ENCODE peak calls at places on chromosomes 2 and 18, in five cellular contexts. C is sigmoid colon, O is astrocyte, N is neuronal stem cell, T is lung. Y is an unnamed sample. For H3K27me3 and H3K9me3, the result is how much of the 10 kb centered on the place peaks cover.

GRCh38 chr18:44841769-44842587 is 161.3 kb downstream of the SETBP1 start:
- DNase-seq in C (no peak), O (no peak), N (no peak), T (no peak), Y (no peak)

GRCh38 chr2:226622484-226622883 is 177.1 kb downstream of the IRS1 start:
- DNase-seq in C (no peak), O (no peak), N (no peak), T (no peak), Y (no peak)

GRCh38 chr2:20516646-20517341 is 69.9 kb downstream of the RHOB start:
- DNase-seq in C (peak), O (peak), N (no peak), T (peak), Y (no peak)

GRCh38 chr18:55552498-55553189 is 35.3 kb downstream of the TCF4 start:
- DNase-seq in C (no peak), O (peak), N (no peak), T (no peak), Y (no peak)

GRCh38 chr2:158598856-158599517 is 142.2 kb downstream of the PKP4 start:
- DNase-seq in C (no peak), O (no peak), N (no peak), T (no peak), Y (no peak)

GRCh38 chr18:37258131-37258530 is 307.5 kb downstream of the CELF4 start:
- DNase-seq in C (no peak), O (no peak), N (no peak), T (no peak), Y (no peak)

GRCh38 chr18:55893948-55894347 is 306.0 kb upstream of the TCF4 start:
- DNase-seq in C (no peak), O (no peak), N (no peak), T (no peak), Y (no peak)

GRCh38 chr2:238523158-238524110 is 96.7 kb downstream of the ASB1 start:
- DNase-seq in C (peak), O (peak), N (peak), T (no peak), Y (no peak)

GRCh38 chr2:28399946-28400345 is 7.3 kb downstream of the FOSL2 start:
- DNase-seq in C (no peak), O (no peak), N (no peak), T (no peak), Y (no peak)

GRCh38 chr2:20484810-20485611 is 38.1 kb downstream of the RHOB start:
- DNase-seq in C (peak), O (no peak), N (no peak), T (no peak), Y (no peak)

GRCh38 chr2:4533806-4534205 is 830.4 kb downstream of the DCDC2C start:
- DNase-seq in C (no peak), O (no peak), N (no peak), T (no peak), Y (no peak)

GRCh38 chr2:228522276-228522675 is 340.8 kb upstream of the SPHKAP start:
- DNase-seq in C (no peak), O (no peak), N (no peak), T (no peak), Y (no peak)

GRCh38 chr2:47551800-47552525 is 149.0 kb downstream of the MSH2 start:
- DNase-seq in C (peak), O (no peak), N (no peak), T (no peak), Y (no peak)

DNA sequence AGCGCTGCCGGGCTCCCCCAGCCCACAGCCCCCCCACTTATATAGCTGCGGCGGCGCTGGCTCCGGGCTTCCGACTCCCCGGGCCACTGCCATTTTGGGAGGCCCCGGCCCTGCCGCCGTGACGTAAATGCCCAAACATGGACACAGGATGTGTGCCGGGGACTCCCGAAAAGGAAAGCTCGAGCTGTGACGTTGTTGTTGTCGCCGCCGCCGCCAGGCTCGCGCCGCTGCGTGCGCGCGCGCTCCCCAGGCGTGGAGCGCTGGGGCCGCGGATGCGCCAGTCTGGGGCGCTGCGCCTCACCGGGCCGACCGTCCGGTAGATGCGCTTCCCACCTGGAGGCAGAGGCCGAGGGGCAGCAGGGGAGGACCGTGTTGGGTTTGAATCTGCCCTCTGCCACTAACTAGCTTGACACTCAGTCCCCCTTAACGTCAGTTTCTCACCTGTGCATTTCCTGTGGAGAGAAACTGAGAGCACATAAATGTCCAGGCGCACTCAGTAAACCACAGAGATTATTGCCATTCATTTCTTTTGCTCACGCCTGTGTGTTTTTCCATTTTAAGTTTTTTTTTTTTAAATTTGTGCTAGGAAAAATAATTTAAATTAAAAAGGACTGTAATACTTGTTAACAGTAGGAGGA is at the start of gene EGR4:
- DNase-seq in C (peak), O (peak), N (no peak), T (peak), Y (peak)
- H3K27me3 ChIP-seq in C (half or more), O (half or more), N (half or more), T (under half), Y (under half)

GRCh38 chr2:234691226-234691600 is 194.3 kb upstream of the ARL4C start:
- DNase-seq in C (no peak), O (no peak), N (no peak), T (no peak), Y (no peak)

GRCh38 chr2:234690569-234691225 is 193.8 kb upstream of the ARL4C start:
- DNase-seq in C (no peak), O (peak), N (no peak), T (no peak), Y (no peak)

GRCh38 chr2:234695981-234696380 is 199.1 kb upstream of the ARL4C start:
- DNase-seq in C (no peak), O (no peak), N (no peak), T (no peak), Y (no peak)

GRCh38 chr2:234691968-234692955 is 195.4 kb upstream of the ARL4C start:
- DNase-seq in C (no peak), O (no peak), N (no peak), T (no peak), Y (no peak)

DNA sequence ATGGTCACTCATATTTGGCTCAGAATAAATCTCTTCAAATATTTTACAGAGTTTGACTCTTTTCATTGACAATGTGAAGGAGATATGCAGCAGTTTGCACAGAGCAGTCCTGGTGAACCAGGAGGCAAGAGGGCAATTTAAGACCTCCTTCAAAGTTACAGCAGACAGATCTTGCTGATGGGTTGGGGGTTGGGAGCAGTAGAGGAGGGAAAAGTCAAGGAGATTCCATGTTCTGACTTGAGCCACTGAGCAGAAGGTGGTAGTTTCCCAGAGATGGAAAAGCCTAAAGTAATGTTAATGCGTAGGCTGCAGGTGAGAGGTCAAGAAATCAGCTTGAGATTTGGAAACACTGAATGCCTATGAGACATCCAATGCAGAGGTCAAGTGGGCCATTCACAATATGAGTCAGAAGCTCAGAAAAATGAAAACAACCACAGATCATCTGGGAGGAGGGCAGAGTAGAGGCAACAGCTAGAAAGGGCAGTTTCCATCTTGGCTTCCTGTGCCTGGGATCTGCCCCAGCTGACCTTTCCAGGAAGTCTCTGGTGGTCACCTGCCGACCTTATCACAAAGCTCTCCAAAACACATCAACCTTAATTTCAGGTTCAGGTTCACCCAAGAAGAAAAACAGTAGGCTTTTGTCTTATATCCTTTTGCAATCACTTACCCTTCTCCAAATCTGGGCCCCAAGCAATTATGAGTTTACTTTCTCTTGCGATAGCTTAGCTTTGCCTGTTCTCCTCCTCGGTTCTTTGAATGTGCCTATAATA is 197.5 kb upstream of the ARL4C start:
- DNase-seq in C (no peak), O (peak), N (no peak), T (no peak), Y (no peak)
- H3K9me3 ChIP-seq in C (under half), O (under half), N (under half), T (under half), Y (under half)

GRCh38 chr2:120310136-120310535 is 35.8 kb upstream of the INHBB start:
- DNase-seq in C (no peak), O (no peak), N (no peak), T (no peak), Y (no peak)
- H3K27me3 ChIP-seq in C (under half), O (under half), N (under half), T (under half), Y (under half)

DNA sequence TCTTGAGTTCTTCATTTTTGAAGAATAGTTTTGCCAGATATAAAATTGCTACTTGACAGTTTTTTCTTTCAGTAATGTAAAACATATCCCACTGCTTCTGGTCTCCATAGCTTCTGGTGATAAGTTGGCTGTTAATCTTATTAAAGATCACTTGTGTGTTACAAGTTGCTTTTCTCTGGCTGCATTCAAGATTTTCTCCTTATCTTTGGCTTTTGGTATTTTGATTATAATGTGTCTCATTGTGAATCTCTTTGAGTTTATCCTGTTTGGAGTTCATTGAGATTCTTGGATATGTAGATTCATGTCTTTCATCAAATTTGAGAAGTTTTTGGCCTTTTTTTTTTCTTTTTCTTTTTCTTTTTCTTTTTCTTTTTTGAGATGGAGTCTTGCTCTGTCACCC is 20.2 kb upstream of the ADNP2 start:
- DNase-seq in C (no peak), O (no peak), N (no peak), T (no peak), Y (no peak)
- H3K9me3 ChIP-seq in C (under half), O (under half), N (under half), T (under half), Y (under half)

DNA sequence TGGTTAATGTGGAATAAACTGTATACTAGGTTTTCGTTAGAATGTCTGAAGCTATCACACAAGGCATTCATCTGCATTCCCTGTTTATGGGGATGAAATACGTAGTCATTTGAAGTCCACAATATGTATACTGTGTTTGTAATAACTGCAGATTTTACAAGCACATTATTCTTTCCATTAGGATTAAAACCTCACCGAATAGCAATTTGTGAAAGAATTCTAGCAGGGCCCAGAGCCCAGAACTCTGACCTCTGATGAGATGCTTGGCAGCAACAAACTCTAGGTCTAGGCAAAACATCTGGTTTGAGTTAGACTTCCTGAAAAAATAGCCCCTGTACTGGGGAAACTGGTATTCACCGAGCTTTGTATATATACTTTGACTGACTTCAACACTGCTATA is 158.2 kb downstream of the SRBD1 start:
- DNase-seq in C (peak), O (peak), N (no peak), T (no peak), Y (no peak)
- H3K27me3 ChIP-seq in C (under half), O (under half), N (under half), T (under half), Y (under half)

GRCh38 chr18:78622251-78622953 is 357.2 kb upstream of the SALL3 start:
- DNase-seq in C (peak), O (no peak), N (no peak), T (no peak), Y (no peak)

GRCh38 chr18:78623142-78623541 is 356.5 kb upstream of the SALL3 start:
- DNase-seq in C (peak), O (no peak), N (no peak), T (peak), Y (no peak)

GRCh38 chr18:78619854-78620253 is 359.8 kb upstream of the SALL3 start:
- DNase-seq in C (no peak), O (no peak), N (no peak), T (no peak), Y (no peak)

GRCh38 chr18:78620326-78620725 is 359.3 kb upstream of the SALL3 start:
- DNase-seq in C (peak), O (no peak), N (no peak), T (no peak), Y (no peak)

DNA sequence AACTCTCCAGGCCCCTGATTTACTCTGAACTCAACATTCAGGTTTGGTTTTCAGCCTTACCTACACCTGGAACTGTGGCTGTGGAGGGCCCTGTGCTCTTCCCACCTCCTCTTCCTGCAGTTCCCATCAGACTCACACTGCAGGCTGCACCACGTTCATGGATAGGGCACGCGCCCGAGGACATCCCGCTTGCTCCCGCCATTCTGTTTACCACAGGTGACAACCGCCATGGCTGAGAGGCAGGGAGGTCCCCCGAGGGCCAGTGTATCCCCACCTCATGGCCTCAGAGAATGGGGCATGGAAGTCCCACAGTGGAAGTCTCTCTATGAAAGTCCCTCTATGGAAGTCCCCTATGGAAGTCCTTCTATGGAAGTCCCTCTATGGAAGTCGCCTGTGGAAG is 358.5 kb upstream of the SALL3 start:
- DNase-seq in C (no peak), O (no peak), N (no peak), T (no peak), Y (no peak)
- H3K9me3 ChIP-seq in C (under half), O (under half), N (under half), T (under half), Y (under half)

GRCh38 chr18:22175326-22175725 is 5.9 kb downstream of the GATA6 start:
- DNase-seq in C (no peak), O (no peak), N (no peak), T (no peak), Y (no peak)
- H3K27me3 ChIP-seq in C (half or more), O (under half), N (half or more), T (under half), Y (under half)

GRCh38 chr2:9508934-9509333 is 34.6 kb downstream of the IAH1 start:
- DNase-seq in C (no peak), O (no peak), N (no peak), T (no peak), Y (no peak)
- H3K9me3 ChIP-seq in C (under half), O (under half), N (under half), T (under half), Y (under half)

GRCh38 chr2:170821631-170822291 is 5.1 kb downstream of the GAD1 start:
- DNase-seq in C (no peak), O (no peak), N (no peak), T (no peak), Y (no peak)

GRCh38 chr2:170822885-170823799 is 6.5 kb downstream of the GAD1 start:
- DNase-seq in C (no peak), O (no peak), N (peak), T (no peak), Y (no peak)

GRCh38 chr2:170822292-170822884 is 5.7 kb downstream of the GAD1 start:
- DNase-seq in C (no peak), O (no peak), N (peak), T (no peak), Y (no peak)

GRCh38 chr2:170819941-170820646 is 3.4 kb downstream of the GAD1 start:
- DNase-seq in C (no peak), O (no peak), N (peak), T (no peak), Y (no peak)

GRCh38 chr2:170820647-170821630 is 4.3 kb downstream of the GAD1 start:
- DNase-seq in C (no peak), O (no peak), N (no peak), T (no peak), Y (no peak)
- H3K27me3 ChIP-seq in C (half or more), O (half or more), N (half or more), T (under half), Y (under half)